ENCODE peak calls at places on chromosome 6, in nine cellular contexts. T, G, M, E, I, U, F, J and S are unnamed samples.

GRCh38 chr6:38646166-38646565 is 6.4 kb upstream of the BTBD9 start:
- DNase-seq in T (no peak), G (no peak), M (no peak), E (no peak), I (no peak), U (no peak), F (no peak), J (no peak), S (no peak)

GRCh38 chr6:151242420-151242841 is 2.7 kb downstream of the AKAP12 start:
- DNase-seq in T (no peak), G (no peak), M (no peak), E (no peak), I (no peak), U (no peak), F (no peak), J (no peak), S (no peak)

GRCh38 chr6:139135578-139136545 is 982 bp downstream of the HECA start:
- DNase-seq in T (no peak), G (no peak), M (peak; percentile 46), E (no peak), I (peak; percentile 72), U (no peak), F (no peak), J (no peak), S (no peak)

GRCh38 chr6:27213544-27214125 is 33.9 kb upstream of the PRSS16 start:
- DNase-seq in T (no peak), G (no peak), M (no peak), E (no peak), I (peak; percentile 51), U (no peak), F (no peak), J (no peak), S (no peak)

GRCh38 chr6:52790841-52791240 is 12.8 kb downstream of the GSTA1 start:
- DNase-seq in T (no peak), G (no peak), M (no peak), E (no peak), I (no peak), U (no peak), F (no peak), J (no peak), S (no peak)

GRCh38 chr6:98827295-98828159 is 6.8 kb upstream of the POU3F2 start:
- DNase-seq in T (no peak), G (no peak), M (no peak), E (no peak), I (no peak), U (no peak), F (no peak), J (no peak), S (peak; percentile 61)

GRCh38 chr6:32852844-32853540 is 512 bp downstream of the TAP1 start:
- DNase-seq in T (peak; percentile 46), G (peak; percentile 30), M (peak; percentile 66), E (no peak), I (peak; percentile 68), U (no peak), F (peak; percentile 24), J (no peak), S (no peak)

GRCh38 chr6:25481267-25481666 is 170.7 kb upstream of the SCGN start:
- DNase-seq in T (no peak), G (no peak), M (no peak), E (no peak), I (no peak), U (no peak), F (no peak), J (no peak), S (no peak)

GRCh38 chr6:2351807-2352431 is 106.5 kb upstream of the GMDS start:
- DNase-seq in T (peak; percentile 59), G (no peak), M (no peak), E (no peak), I (no peak), U (no peak), F (peak; percentile 33), J (no peak), S (no peak)

GRCh38 chr6:35703554-35703953 is 14.8 kb upstream of the FKBP5 start:
- DNase-seq in T (no peak), G (no peak), M (no peak), E (no peak), I (no peak), U (no peak), F (no peak), J (no peak), S (no peak)

GRCh38 chr6:141641406-141641805 is 491.3 kb upstream of the GJE1 start:
- DNase-seq in T (no peak), G (no peak), M (no peak), E (no peak), I (no peak), U (no peak), F (no peak), J (no peak), S (no peak)

GRCh38 chr6:165556116-165556843 is 106.8 kb downstream of the PDE10A start:
- DNase-seq in T (no peak), G (no peak), M (no peak), E (no peak), I (no peak), U (no peak), F (peak; percentile 63), J (peak; percentile 53), S (no peak)

GRCh38 chr6:47162231-47162630 is 120.1 kb upstream of the ADGRF1 start:
- DNase-seq in T (no peak), G (no peak), M (no peak), E (no peak), I (no peak), U (no peak), F (no peak), J (no peak), S (no peak)

GRCh38 chr6:71351190-71351589 is 62.6 kb downstream of the OGFRL1 start:
- DNase-seq in T (no peak), G (no peak), M (no peak), E (no peak), I (no peak), U (no peak), F (no peak), J (no peak), S (no peak)

GRCh38 chr6:77089776-77090175 is 373.5 kb downstream of the HTR1B start:
- DNase-seq in T (no peak), G (no peak), M (no peak), E (no peak), I (no peak), U (no peak), F (peak; percentile 74), J (no peak), S (no peak)

GRCh38 chr6:119484598-119484997 is 135.0 kb upstream of the MAN1A1 start:
- DNase-seq in T (peak; percentile 93), G (no peak), M (no peak), E (no peak), I (no peak), U (no peak), F (peak; percentile 93), J (no peak), S (no peak)

GRCh38 chr6:125140808-125141207 is 12.8 kb upstream of the TPD52L1 start:
- DNase-seq in T (no peak), G (no peak), M (no peak), E (no peak), I (no peak), U (no peak), F (peak; percentile 33), J (no peak), S (no peak)